ENCODE peak calls at places on chromosome 9, in seven cellular contexts. O is GM10248, E is tibial artery, I is GM23338, N is astrocyte of the spinal cord, S is epithelial cell of esophagus, T is retinal pigment epithelial cell. C is an unnamed sample.

GRCh38 chr9:33868430-33869000 is 51.6 kb downstream of the UBE2R2 start:
- DNase-seq in T (peak), O (no peak), E (no peak), I (no peak), S (no peak), N (peak), C (no peak)

GRCh38 chr9:85723220-85723619 is 18.5 kb downstream of the AGTPBP1 start:
- DNase-seq in T (no peak), O (no peak), N (peak), E (no peak), S (peak), I (peak), C (no peak)

GRCh38 chr9:103152473-103152872 is 157.3 kb downstream of the CYLC2 start:
- DNase-seq in N (no peak), T (no peak), O (no peak), I (no peak), S (peak), E (no peak), C (no peak)

GRCh38 chr9:101029300-101030021 is 934 bp downstream of the PLPPR1 start:
- DNase-seq in O (no peak), T (no peak), N (no peak), S (no peak), I (peak), E (no peak), C (no peak)

GRCh38 chr9:137318976-137319375 is 16.9 kb upstream of the NRARP start:
- DNase-seq in O (no peak), S (no peak), E (peak), N (no peak), T (no peak), I (peak), C (no peak)

GRCh38 chr9:3963266-3964019 is 336.4 kb downstream of the GLIS3 start:
- DNase-seq in N (peak), S (peak), E (no peak), O (no peak), T (no peak), I (no peak), C (no peak)

GRCh38 chr9:14188011-14188410 is 125.9 kb downstream of the NFIB start:
- DNase-seq in E (no peak), T (no peak), I (no peak), O (no peak), N (no peak), S (no peak), C (no peak)

GRCh38 chr9:105316703-105317102 is 72.3 kb downstream of the SLC44A1 start:
- DNase-seq in T (no peak), I (no peak), N (no peak), O (no peak), S (no peak), E (no peak), C (no peak)

GRCh38 chr9:83526901-83527300 is 11.3 kb downstream of the FRMD3 start:
- DNase-seq in O (no peak), E (no peak), I (no peak), T (no peak), N (no peak), S (no peak), C (no peak)

GRCh38 chr9:36632892-36633291 is 60.2 kb downstream of the MELK start:
- DNase-seq in E (no peak), T (no peak), N (peak), O (peak), I (peak), S (peak), C (peak)

GRCh38 chr9:73474625-73475024 is 323.0 kb downstream of the ANXA1 start:
- DNase-seq in I (no peak), E (no peak), O (no peak), N (no peak), S (no peak), T (no peak), C (no peak)

GRCh38 chr9:130962418-130963316 is 23.6 kb upstream of the FIBCD1 start:
- DNase-seq in E (peak), T (peak), N (peak), S (peak), O (no peak), I (no peak), C (peak)

DNA sequence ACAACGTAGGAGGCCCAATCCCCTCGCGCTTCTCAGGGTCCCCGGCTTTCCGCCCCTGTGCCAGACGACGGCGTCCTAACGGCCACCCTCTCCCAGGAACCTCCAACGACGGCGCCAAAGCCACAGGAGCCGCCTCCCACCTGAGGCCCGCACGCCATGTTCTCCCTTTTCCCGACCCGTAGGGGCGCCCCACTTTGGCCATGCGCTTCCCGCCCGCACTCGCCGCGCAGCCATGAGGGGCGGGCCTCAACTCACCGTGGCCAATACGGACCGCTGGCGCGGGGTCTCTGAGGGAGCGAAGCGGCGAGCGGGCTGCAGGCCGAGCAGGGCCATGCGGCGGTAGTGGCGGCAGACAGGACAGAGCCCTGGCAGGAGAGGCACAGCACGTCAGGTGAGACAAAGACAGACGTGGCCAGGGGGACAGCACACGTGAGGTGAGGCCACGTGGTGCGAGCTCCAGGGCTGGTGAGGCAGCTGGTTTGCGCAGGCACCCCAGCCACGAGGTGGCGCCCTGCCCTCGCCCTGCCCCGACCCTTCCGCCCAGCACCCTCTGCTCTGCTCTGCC is 1005.5 kb upstream of the PTPRD start:
- DNase-seq in N (no peak), T (no peak), S (no peak), O (no peak), I (peak), E (no peak), C (no peak)
- TF ChIP-seq CTCF in N (no peak), T (no peak), S (no peak), O (no peak), I (peak), E (no peak), C (no peak)

DNA sequence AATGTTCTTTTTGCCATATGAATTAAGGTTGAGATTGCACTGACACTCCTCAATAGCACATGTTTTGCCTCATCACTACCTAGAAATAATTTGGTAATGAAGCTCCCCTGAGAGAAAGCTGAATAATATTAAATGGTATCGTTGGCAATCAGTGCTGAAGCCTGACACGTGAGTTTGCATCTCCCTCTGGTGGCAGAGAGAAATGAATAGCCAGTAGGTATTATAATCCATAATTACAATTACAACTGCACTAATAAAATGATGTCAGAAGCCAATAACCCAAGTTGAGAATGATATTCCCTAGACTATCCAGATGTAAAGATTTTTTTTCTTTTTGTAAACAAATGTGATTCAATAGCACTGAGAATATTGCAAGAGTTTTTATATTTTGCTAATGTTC is 700.3 kb downstream of the PTPRD start:
- DNase-seq in I (peak), S (peak), E (no peak), N (no peak), T (no peak), O (no peak), C (no peak)
- TF ChIP-seq CTCF in I (peak), S (peak), E (no peak), N (peak), T (peak), O (peak), C (peak)

GRCh38 chr9:35195683-35196082 is 33.9 kb downstream of the UNC13B start:
- DNase-seq in E (no peak), N (peak), S (no peak), T (no peak), O (no peak), I (no peak), C (no peak)

GRCh38 chr9:35198191-35198590 is 36.4 kb downstream of the UNC13B start:
- DNase-seq in T (no peak), N (no peak), I (no peak), S (no peak), E (no peak), O (no peak), C (no peak)

GRCh38 chr9:35191105-35191504 is 29.3 kb downstream of the UNC13B start:
- DNase-seq in T (no peak), N (no peak), E (no peak), S (no peak), I (no peak), O (no peak), C (no peak)

DNA sequence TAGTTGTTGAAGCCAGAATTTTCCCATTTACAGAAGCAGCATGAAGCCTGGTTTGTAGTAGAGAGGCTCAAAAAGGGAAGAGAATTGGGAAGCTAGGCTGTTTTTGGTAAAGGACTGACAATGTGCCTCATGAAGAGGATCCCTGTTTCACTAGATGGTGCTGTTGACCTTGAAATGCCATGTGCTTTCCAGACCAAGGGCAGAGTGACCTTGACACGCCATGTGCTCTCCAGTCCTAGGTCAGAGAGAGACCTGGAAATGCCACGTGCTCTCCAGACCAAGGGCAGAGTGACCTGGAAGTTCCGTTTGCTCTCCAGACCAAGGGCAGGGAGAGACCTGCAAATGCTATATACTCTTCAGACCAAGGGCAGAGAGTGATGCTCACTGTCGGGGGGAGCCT is 32.0 kb downstream of the UNC13B start:
- DNase-seq in E (no peak), N (no peak), O (no peak), S (no peak), T (no peak), I (peak), C (no peak)
- TF ChIP-seq CTCF in E (no peak), N (no peak), O (no peak), S (no peak), T (no peak), I (peak), C (no peak)

GRCh38 chr9:29659014-29659413 is 2085.7 kb upstream of the C9orf72 start:
- DNase-seq in E (no peak), S (no peak), O (no peak), I (no peak), T (no peak), N (peak), C (no peak)
- TF ChIP-seq CTCF in E (no peak), S (no peak), O (no peak), I (no peak), T (no peak), N (no peak), C (no peak)

DNA sequence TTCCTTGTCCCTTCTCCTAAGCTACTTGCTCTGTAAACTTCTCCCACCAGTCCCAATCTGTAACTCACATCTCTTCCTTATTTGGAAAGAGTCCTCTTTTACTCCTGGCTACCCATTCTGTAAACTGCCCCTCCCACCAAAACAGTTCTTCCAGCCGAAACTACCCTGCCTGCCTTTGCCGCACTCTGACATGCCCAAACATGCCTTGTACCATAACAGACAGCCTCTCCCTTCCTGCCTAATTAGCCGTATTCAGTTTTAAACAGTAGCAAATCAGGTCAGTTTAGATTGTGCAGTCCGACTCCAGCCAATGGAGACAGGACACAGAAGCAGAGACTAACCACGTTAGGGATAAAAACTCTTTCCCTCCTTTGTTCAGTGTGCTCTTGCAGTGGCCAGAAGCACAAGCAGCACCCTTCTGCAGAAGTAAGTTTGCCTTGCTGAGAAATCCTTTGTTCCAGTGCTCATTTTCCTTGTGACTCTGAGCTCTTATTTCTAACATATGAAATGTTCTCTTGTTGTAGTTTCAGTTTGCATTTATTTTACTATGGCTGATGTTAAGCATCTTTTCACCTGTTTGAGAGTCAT is 5.4 kb upstream of the GLT6D1 start:
- DNase-seq in T (no peak), E (no peak), O (no peak), N (no peak), I (no peak), S (no peak), C (no peak)
- TF ChIP-seq CTCF in T (no peak), E (no peak), O (no peak), N (no peak), I (no peak), S (no peak), C (no peak)

DNA sequence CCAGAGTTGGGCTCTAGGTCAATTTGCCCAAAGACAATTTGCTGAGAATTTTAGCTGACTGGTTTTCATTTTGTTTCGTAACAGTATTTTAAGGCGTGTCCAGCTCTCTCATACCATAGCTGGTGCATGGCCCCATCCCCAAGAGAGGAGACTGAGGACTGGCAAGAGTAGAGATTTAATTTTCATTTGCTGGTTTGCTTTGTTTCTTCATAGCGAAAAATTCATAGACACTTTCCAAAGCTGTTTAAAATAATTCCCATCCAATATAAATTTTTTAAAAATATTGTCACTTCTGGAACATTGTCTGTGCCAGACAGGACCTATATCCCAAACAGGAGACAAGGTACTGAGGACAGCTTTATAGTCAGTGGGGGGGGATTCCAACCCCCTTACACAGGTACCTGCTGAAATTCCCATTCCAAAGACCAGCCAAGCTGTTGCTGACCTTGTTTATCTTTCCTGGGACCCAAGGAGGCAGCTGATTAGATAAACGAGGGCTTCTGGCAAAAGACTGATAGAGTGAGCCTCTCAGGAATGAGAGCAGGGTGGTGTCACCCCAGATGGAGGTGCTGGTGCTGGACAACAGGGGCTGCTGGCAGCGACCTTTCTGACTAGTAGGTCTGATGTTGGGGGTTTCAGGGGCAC is 6.8 kb upstream of the ANGPTL2 start:
- DNase-seq in E (no peak), O (no peak), S (peak), I (no peak), N (no peak), T (no peak), C (no peak)
- TF ChIP-seq CTCF in E (no peak), O (no peak), S (no peak), I (no peak), N (no peak), T (no peak), C (no peak)

GRCh38 chr9:93035821-93036351 is 22.6 kb upstream of the SUSD3 start:
- DNase-seq in I (no peak), T (no peak), S (no peak), N (no peak), E (no peak), O (no peak), C (no peak)
- TF ChIP-seq CTCF in I (no peak), T (no peak), S (no peak), N (no peak), E (no peak), O (no peak), C (no peak)

DNA sequence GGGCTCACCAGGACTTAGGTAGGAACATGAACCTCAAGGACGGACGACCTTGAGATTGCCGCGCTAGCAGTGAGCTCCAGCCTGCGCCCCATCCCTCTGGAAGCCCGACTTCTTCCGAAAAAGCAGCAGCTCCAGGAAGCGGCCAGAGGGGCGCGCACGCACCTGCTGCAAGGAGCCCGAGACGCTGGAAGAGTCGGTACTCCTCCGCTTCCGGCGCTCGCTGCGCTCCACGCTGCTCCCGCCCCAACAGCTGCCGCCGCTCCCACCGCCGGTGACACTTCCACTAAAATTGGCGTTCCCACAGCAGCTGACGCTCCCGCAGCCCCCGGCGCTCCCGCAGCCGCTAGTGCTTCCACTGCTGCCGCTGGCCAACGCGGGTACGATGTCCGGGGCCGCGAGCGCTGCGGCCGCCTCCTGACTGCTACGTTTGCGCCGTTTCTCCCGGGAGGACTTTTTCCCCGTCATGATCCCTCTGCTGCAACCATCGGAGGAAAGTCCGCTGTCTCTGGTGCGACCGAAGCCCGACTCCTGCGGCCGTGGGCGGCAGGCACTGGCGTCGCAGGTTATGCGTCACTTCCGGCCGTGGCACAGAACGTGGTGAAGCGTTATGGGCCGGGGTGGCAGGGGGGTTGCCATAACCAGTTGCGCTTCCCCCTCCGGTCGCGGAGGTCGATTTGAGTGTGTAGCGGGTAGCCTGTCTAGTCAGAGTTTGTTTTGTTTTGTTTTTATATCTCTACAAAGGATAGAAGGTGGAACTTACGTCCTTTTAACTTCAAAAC is at the start of gene CAAP1:
- DNase-seq in N (peak), T (peak), O (peak), I (peak), S (peak), E (peak), C (peak)
- TF ChIP-seq CTCF in N (peak), T (peak), O (peak), I (peak), S (peak), E (peak), C (peak)

GRCh38 chr9:98056403-98057094 is at the start of gene NANS:
- DNase-seq in E (peak), O (peak), T (peak), S (peak), N (peak), I (peak), C (peak)
- TF ChIP-seq CTCF in E (no peak), O (no peak), T (no peak), S (no peak), N (no peak), I (peak), C (no peak)

C was measured in kidney epithelial cell.